ENCODE peak calls at places on chromosomes 5 and 9, in ten cellular contexts. X, H, W, I, A, Z, Y, O, P and R are unnamed samples.

GRCh38 chr9:94554439-94555331 is at the start of gene PCAT7:
- DNase-seq in X (no peak), H (peak; percentile 39), W (peak; percentile 81), I (peak; percentile 84), A (peak; percentile 72), Z (no peak), Y (peak; percentile 85), O (peak; percentile 53), P (no peak), R (no peak)

GRCh38 chr5:32383065-32383464 is 61.5 kb downstream of the ZFR start:
- DNase-seq in X (no peak), H (no peak), W (no peak), I (no peak), A (no peak), Z (no peak), Y (no peak), O (no peak), P (no peak), R (no peak)

GRCh38 chr5:38783011-38783551 is 62.7 kb upstream of the OSMR start:
- DNase-seq in X (peak; percentile 42), H (peak; percentile 97), W (no peak), I (no peak), A (no peak), Z (peak; percentile 99), Y (no peak), O (peak; percentile 93), P (peak; percentile 97), R (peak; percentile 98)

GRCh38 chr5:134242146-134242545 is 16.3 kb upstream of the PPP2CA start:
- DNase-seq in X (no peak), H (peak; percentile 96), W (no peak), I (peak; percentile 16), A (no peak), Z (peak; percentile 90), Y (no peak), O (peak; percentile 76), P (peak; percentile 81), R (peak; percentile 91)

GRCh38 chr5:144390133-144390532 is 219.5 kb downstream of the KCTD16 start:
- DNase-seq in X (peak; percentile 6), H (peak; percentile 20), W (no peak), I (peak; percentile 13), A (no peak), Z (peak; percentile 2), Y (no peak), O (peak; percentile 15), P (no peak), R (no peak)

GRCh38 chr9:37324261-37324683 is 98.2 kb upstream of the GRHPR start:
- DNase-seq in X (no peak), H (peak; percentile 33), W (peak; percentile 12), I (no peak), A (no peak), Z (peak; percentile 33), Y (no peak), O (no peak), P (no peak), R (no peak)

GRCh38 chr5:51302358-51302757 is 80.9 kb upstream of the ISL1 start:
- DNase-seq in X (no peak), H (no peak), W (no peak), I (no peak), A (no peak), Z (no peak), Y (no peak), O (no peak), P (no peak), R (no peak)

GRCh38 chr5:18329346-18329745 is 695.1 kb downstream of the TAF11L14 start:
- DNase-seq in X (no peak), H (peak; percentile 65), W (peak; percentile 31), I (no peak), A (no peak), Z (peak; percentile 26), Y (no peak), O (no peak), P (no peak), R (peak; percentile 65)

GRCh38 chr5:171672556-171672955 is 113.1 kb upstream of the SMIM23 start:
- DNase-seq in X (no peak), H (no peak), W (no peak), I (no peak), A (no peak), Z (no peak), Y (no peak), O (no peak), P (no peak), R (no peak)

GRCh38 chr5:128276537-128277216 is 193.1 kb downstream of the SLC12A2 start:
- DNase-seq in X (no peak), H (peak; percentile 37), W (no peak), I (no peak), A (no peak), Z (peak; percentile 10), Y (no peak), O (peak; percentile 49), P (no peak), R (no peak)

GRCh38 chr5:135025730-135026644 is 8.0 kb downstream of the PITX1 start:
- DNase-seq in X (no peak), H (no peak), W (no peak), I (no peak), A (no peak), Z (no peak), Y (no peak), O (no peak), P (no peak), R (no peak)

GRCh38 chr9:33148367-33149019 is 18.6 kb downstream of the B4GALT1 start:
- DNase-seq in X (no peak), H (no peak), W (no peak), I (peak; percentile 1), A (no peak), Z (no peak), Y (no peak), O (no peak), P (no peak), R (no peak)

GRCh38 chr9:109652112-109652511 is 127.9 kb upstream of the PALM2AKAP2 start:
- DNase-seq in X (peak; percentile 71), H (peak; percentile 13), W (no peak), I (no peak), A (no peak), Z (peak; percentile 50), Y (no peak), O (peak; percentile 2), P (peak; percentile 1), R (peak; percentile 19)

GRCh38 chr9:109652971-109653370 is 127.0 kb upstream of the PALM2AKAP2 start:
- DNase-seq in X (peak; percentile 44), H (peak; percentile 68), W (no peak), I (no peak), A (no peak), Z (peak; percentile 58), Y (no peak), O (peak; percentile 45), P (peak; percentile 13), R (no peak)

DNA sequence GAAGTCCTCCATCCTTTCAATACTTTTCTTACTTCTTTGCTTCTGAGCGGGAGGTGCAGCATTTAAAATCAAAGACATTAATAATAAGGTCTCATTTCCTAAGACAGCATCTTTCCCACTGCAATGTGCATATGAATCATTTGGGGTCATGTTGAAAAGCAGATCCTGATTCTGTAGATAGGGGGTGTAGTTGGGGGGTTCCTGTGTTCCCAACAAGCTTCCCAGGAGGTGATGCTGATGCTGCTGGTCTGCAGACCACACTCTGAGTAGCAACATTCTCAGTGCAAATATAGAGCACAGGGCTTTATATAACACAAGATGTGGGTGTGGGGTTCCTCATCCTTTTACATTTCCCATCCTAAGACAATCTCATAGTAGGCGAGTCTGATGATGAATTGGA is 126.5 kb upstream of the PALM2AKAP2 start:
- DNase-seq in X (no peak), H (no peak), W (no peak), I (no peak), A (no peak), Z (no peak), Y (no peak), O (no peak), P (no peak), R (no peak)
- H3K4me3 ChIP-seq in X (no peak overlapping the region), H (no peak overlapping the region), W (no peak overlapping the region), I (no peak overlapping the region), A (no peak overlapping the region), Z (no peak overlapping the region), Y (no peak overlapping the region), O (no peak overlapping the region), P (no peak overlapping the region), R (no peak overlapping the region)

DNA sequence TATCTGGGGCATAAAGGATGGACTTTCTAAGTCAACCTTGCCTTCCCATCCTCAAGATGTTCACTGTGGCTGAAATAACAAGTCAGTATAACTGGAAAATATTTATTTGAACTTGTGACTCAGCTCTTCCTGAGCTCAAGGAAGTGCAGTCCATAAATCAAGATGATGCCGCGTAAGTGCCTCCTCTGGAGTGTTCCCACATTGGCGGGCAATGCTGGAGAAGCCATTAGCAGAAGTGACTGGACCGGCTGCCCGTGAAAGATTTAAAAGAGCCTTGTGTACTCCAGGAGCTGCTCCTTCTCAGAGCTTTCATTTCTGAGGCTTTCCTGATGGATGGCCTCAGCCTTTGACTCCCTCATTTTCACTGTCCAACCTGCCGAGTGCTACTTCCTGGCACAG is 17.4 kb downstream of the TMOD1 start:
- DNase-seq in X (no peak), H (no peak), W (no peak), I (peak; percentile 63), A (no peak), Z (peak; percentile 84), Y (no peak), O (peak; percentile 44), P (peak; percentile 73), R (peak; percentile 38)
- H3K4me3 ChIP-seq in X (no peak overlapping the region), H (no peak overlapping the region), W (no peak overlapping the region), I (no peak overlapping the region), A (no peak overlapping the region), Z (no peak overlapping the region), Y (no peak overlapping the region), O (no peak overlapping the region), P (no peak overlapping the region), R (no peak overlapping the region)

DNA sequence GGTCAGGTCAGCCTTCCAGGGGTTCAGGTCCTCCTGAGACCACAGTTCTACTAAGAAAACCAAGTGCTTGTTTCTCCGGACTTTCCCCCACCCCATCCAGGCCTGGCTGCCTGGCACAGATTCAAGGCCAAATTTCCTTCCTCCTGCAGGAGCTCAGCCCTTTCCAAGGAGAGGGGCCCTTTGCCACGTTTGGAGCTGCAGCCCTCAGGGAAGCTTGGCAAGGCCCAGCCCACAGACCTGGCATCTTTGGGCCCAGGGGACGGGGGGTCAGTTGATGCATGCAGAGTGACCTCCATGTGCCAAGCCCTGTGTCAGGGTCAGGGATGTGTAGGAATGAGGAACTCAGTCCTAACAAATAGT is 68.4 kb upstream of the GGTA1 start:
- DNase-seq in X (no peak), H (no peak), W (no peak), I (no peak), A (no peak), Z (peak; percentile 9), Y (no peak), O (no peak), P (no peak), R (no peak)
- H3K4me3 ChIP-seq in X (no peak overlapping the region), H (no peak overlapping the region), W (no peak overlapping the region), I (peak overlapping the region; percentile 33), A (peak overlapping the region; percentile 44), Z (peak overlapping the region; percentile 34), Y (no peak overlapping the region), O (peak overlapping the region; percentile 39), P (no peak overlapping the region), R (no peak overlapping the region)

DNA sequence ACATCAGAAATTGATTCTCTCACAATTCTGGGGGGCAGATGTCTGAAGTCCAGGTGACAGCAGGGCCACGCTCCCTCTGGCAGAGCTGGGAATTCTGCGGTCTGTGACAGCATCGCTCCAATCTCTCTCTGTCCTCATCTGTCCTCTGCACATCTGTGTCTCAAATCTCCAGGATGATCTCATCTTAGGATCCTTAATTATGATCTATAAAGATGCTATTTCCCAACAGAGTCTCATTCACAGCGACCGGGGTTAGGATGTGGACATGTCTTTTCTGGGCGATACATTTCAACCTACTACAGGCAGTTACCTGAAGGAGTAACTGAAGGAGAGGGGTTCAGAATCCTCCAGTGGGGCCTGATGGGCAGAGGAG is 31.4 kb downstream of the ANKRD33B start:
- DNase-seq in X (peak; percentile 17), H (no peak), W (no peak), I (no peak), A (no peak), Z (no peak), Y (no peak), O (no peak), P (no peak), R (peak; percentile 40)
- H3K4me3 ChIP-seq in X (no peak overlapping the region), H (no peak overlapping the region), W (no peak overlapping the region), I (no peak overlapping the region), A (peak overlapping the region; percentile 20), Z (no peak overlapping the region), Y (no peak overlapping the region), O (peak overlapping the region; percentile 15), P (no peak overlapping the region), R (no peak overlapping the region)